ENCODE peak calls at places on chromosomes 5 and 9, in five cellular contexts. G is effector memory CD8-positive, alpha-beta T cell; F is CD8-positive, alpha-beta T cell; U is T-helper 2 cell; K is frontal cortex. I is an unnamed sample.

GRCh38 chr5:127824126-127824525 is 120.9 kb downstream of the CCDC192 start:
- DNase-seq in F (no peak), K (no peak), G (no peak), U (no peak), I (no peak)

GRCh38 chr5:132479812-132480441 is 10.6 kb downstream of the IRF1 start:
- DNase-seq in U (no peak), G (peak), F (peak), K (no peak), I (no peak)

GRCh38 chr9:88583901-88584596 is 49.1 kb downstream of the NXNL2 start:
- DNase-seq in F (no peak), K (no peak), G (no peak), U (no peak), I (no peak)

GRCh38 chr5:113271015-113271414 is 163.8 kb downstream of the TSSK1B start:
- DNase-seq in G (no peak), U (no peak), F (no peak), K (no peak), I (no peak)

GRCh38 chr9:110835859-110836271 is 167.3 kb downstream of the MUSK start:
- DNase-seq in U (no peak), K (no peak), F (no peak), G (no peak), I (no peak)

GRCh38 chr5:109983135-109983534 is 293.4 kb downstream of the MAN2A1 start:
- DNase-seq in K (no peak), U (no peak), F (no peak), G (no peak), I (no peak)

GRCh38 chr5:76386360-76386759 is 16.7 kb upstream of the IQGAP2 start:
- DNase-seq in U (no peak), K (no peak), G (no peak), F (no peak), I (no peak)

GRCh38 chr9:125398243-125398642 is 136.6 kb downstream of the GAPVD1 start:
- DNase-seq in K (no peak), U (no peak), F (no peak), G (no peak), I (no peak)

GRCh38 chr9:96853711-96854072 is 622 bp downstream of the ZNF782 start:
- DNase-seq in G (no peak), K (no peak), U (no peak), F (no peak), I (no peak)

GRCh38 chr9:137149367-137149766 is 10.4 kb downstream of the GRIN1 start:
- DNase-seq in F (no peak), U (no peak), K (no peak), G (no peak), I (no peak)

GRCh38 chr5:24094081-24094480 is 550.7 kb downstream of the CDH10 start:
- DNase-seq in U (no peak), G (no peak), F (no peak), K (no peak), I (no peak)

GRCh38 chr9:5582835-5583195 is 46.1 kb upstream of the RIC1 start:
- DNase-seq in K (no peak), U (no peak), F (peak), G (no peak), I (no peak)

GRCh38 chr5:142324377-142324870 is 397 bp downstream of the SPRY4 start:
- DNase-seq in F (no peak), K (no peak), U (no peak), G (no peak), I (no peak)

GRCh38 chr5:172096184-172096941 is 89.9 kb upstream of the FBXW11 start:
- DNase-seq in F (no peak), G (no peak), U (no peak), K (no peak), I (no peak)

GRCh38 chr5:155189981-155190380 is 176.4 kb downstream of the KIF4B start:
- DNase-seq in F (no peak), U (no peak), K (no peak), G (no peak), I (no peak)

GRCh38 chr5:172659909-172660628 is 19.0 kb downstream of the NEURL1B start:
- DNase-seq in K (peak), U (no peak), F (no peak), G (no peak), I (no peak)